ENCODE peak calls at places on chromosome 14, in six cellular contexts. Y, P, G, W, N and A are unnamed samples.
A peak's percentile ranks its signal among the peaks of the same experiment; 100 is the strongest.

GRCh38 chr14:73237219-73237785 is at the start of gene PAPLN:
- DNase-seq in Y (no peak), P (peak; percentile 44), G (peak; percentile 25), W (no peak), N (peak; percentile 80), A (no peak)

GRCh38 chr14:28143340-28143739 is 623.2 kb upstream of the FOXG1 start:
- DNase-seq in Y (no peak), P (no peak), G (no peak), W (no peak), N (no peak), A (no peak)

GRCh38 chr14:51119411-51120051 is 24.6 kb upstream of the TRIM9 start:
- DNase-seq in Y (no peak), P (no peak), G (no peak), W (no peak), N (no peak), A (no peak)

GRCh38 chr14:94129758-94130414 is 482 bp upstream of the IFI27L2 start:
- DNase-seq in Y (no peak), P (peak; percentile 48), G (peak; percentile 44), W (peak; percentile 34), N (no peak), A (peak; percentile 67)

GRCh38 chr14:63276492-63277342 is 42.0 kb downstream of the GPHB5 start:
- DNase-seq in Y (no peak), P (no peak), G (peak; percentile 14), W (peak; percentile 64), N (no peak), A (no peak)

GRCh38 chr14:90023176-90023896 is 38.5 kb upstream of the KCNK13 start:
- DNase-seq in Y (no peak), P (no peak), G (no peak), W (peak; percentile 31), N (no peak), A (no peak)

GRCh38 chr14:68284834-68285233 is 465.3 kb downstream of the RAD51B start:
- DNase-seq in Y (no peak), P (no peak), G (no peak), W (no peak), N (no peak), A (no peak)

GRCh38 chr14:49479432-49479831 is 106.7 kb downstream of the RPS29 start:
- DNase-seq in Y (no peak), P (no peak), G (peak; percentile 57), W (no peak), N (no peak), A (no peak)

GRCh38 chr14:64706552-64707193 is 2.4 kb downstream of the PLEKHG3 start:
- DNase-seq in Y (no peak), P (no peak), G (no peak), W (no peak), N (peak; percentile 71), A (no peak)

GRCh38 chr14:64763089-64763782 is 59.0 kb downstream of the PLEKHG3 start:
- DNase-seq in Y (no peak), P (no peak), G (no peak), W (no peak), N (no peak), A (no peak)

GRCh38 chr14:105021656-105022275 is 883 bp upstream of the CDCA4 start:
- DNase-seq in Y (peak; percentile 51), P (no peak), G (peak; percentile 47), W (peak; percentile 44), N (no peak), A (peak; percentile 54)

GRCh38 chr14:21068521-21069387 is 1.4 kb upstream of the ARHGEF40 start:
- DNase-seq in Y (peak; percentile 68), P (no peak), G (peak; percentile 70), W (peak; percentile 52), N (peak; percentile 83), A (peak; percentile 75)

GRCh38 chr14:22487401-22487800 is 101.6 kb downstream of the DAD1 start:
- DNase-seq in Y (no peak), P (no peak), G (no peak), W (no peak), N (no peak), A (no peak)

GRCh38 chr14:28896337-28896736 is 129.8 kb downstream of the FOXG1 start:
- DNase-seq in Y (no peak), P (no peak), G (no peak), W (no peak), N (no peak), A (no peak)

GRCh38 chr14:93957333-93957710 is 19.0 kb downstream of the ASB2 start:
- DNase-seq in Y (no peak), P (no peak), G (no peak), W (no peak), N (no peak), A (no peak)

DNA sequence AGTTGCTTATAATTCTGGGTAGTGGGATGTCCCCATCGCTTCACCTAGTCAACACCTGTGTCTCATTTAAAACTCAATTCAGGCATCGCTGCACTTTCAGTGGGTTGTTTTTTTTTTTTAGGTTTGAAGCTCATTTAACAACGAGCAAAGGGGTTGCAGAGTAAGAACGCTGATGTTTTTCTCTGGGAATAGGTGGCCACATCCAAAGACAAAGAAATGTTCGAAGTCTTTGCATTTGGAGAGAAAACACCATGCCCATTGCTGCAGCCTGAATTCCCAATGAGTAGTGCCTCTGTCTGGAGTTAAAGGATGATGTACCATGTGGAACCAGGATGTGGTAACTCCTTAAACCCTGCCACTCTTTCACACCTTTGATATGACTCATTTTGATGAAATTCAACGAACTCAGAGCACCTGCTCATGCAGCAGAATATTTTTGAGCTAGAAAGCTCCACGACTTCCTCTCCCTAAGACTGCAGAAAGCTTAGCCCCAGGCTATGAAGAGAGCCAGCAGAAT is 35.1 kb upstream of the BATF start:
- DNase-seq in Y (no peak), P (no peak), G (no peak), W (no peak), N (no peak), A (no peak)
- TF ChIP-seq POLR2A in Y (no peak), P (no peak), G (no peak), W (no peak), N (no peak), A (no peak)

DNA sequence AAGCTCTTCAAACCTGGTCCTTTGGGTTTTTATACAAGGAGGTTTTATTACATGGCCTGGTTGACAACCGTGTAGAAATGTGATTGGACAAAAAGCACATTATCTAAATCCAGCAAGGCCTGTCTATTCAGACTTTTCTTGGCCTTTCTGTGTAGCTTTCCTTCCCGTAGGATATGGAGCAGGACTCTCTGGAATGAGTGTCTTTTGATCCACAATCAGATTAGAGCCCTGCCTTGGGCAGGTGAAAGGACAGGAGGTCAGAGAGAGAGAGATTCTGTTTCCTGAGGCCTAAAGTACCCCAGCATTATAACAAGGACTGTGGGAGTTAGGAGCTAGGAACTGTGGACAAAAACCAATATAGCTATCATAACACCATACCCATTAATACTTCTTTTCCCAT is 375.5 kb upstream of the RGS6 start:
- DNase-seq in Y (no peak), P (no peak), G (no peak), W (no peak), N (no peak), A (no peak)
- TF ChIP-seq CTCF in Y (no peak), P (no peak), G (no peak), W (no peak), N (no peak), A (no peak)

GRCh38 chr14:61226015-61226654 is 55.0 kb downstream of the TMEM30B start:
- DNase-seq in Y (no peak), P (no peak), G (no peak), W (peak; percentile 46), N (no peak), A (no peak)
- TF ChIP-seq POLR2A in Y (no peak), P (no peak), G (no peak), W (no peak), N (no peak), A (no peak)

GRCh38 chr14:102226356-102227125 is 78.4 kb downstream of the MOK start:
- DNase-seq in Y (no peak), P (no peak), G (no peak), W (no peak), N (no peak), A (no peak)
- TF ChIP-seq CTCF in Y (no peak), P (no peak), G (no peak), W (no peak), N (no peak), A (no peak)

GRCh38 chr14:88552859-88553258 is 1.9 kb downstream of the PTPN21 start:
- DNase-seq in Y (no peak), P (no peak), G (no peak), W (no peak), N (no peak), A (no peak)

GRCh38 chr14:88553886-88554457 is 835 bp downstream of the PTPN21 start:
- DNase-seq in Y (no peak), P (no peak), G (peak; percentile 40), W (peak; percentile 8), N (no peak), A (no peak)

GRCh38 chr14:88550078-88550477 is 4.7 kb downstream of the PTPN21 start:
- DNase-seq in Y (no peak), P (no peak), G (no peak), W (no peak), N (peak; percentile 56), A (no peak)

GRCh38 chr14:88551936-88552565 is 2.8 kb downstream of the PTPN21 start:
- DNase-seq in Y (no peak), P (no peak), G (peak; percentile 23), W (peak; percentile 19), N (peak; percentile 69), A (peak; percentile 27)

DNA sequence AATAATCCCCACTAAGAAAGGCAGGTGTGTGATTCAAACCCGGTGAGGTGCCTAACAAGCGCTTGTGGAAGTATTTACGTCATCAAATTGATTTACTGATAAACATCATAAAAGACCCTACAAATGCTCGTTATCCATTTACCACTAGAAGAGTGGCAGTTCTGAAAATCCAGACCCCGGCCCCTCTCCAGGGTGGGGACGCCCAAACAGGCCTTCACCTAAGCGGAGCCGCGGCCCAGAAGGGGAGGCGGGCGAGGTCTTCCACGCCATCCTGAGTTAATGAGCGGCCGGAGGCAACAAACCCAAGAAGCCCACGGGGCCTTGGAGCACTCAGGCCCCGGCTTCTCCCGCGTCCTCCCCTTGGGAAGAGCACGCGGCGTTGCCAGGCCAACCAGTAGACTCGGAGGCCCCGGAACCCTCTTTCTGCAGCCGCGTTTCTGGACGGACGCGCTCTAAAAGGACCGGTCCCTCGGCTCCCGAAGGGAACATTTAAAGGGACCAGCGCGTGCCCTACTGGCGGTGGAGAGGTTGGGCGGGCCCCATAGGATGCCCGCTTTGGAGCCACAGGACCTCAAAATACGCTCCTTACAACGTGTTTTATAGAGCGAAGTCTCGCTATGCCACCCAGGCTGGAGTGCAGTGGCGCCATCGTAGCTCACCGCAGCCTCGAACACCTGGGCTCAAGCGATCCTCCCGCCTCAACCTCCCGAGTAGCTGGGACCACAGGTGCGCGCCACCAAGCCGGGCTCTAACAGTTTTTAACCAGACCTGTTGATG is 3.5 kb downstream of the PTPN21 start:
- DNase-seq in Y (no peak), P (peak; percentile 48), G (peak; percentile 90), W (peak; percentile 82), N (peak; percentile 91), A (peak; percentile 83)
- TF ChIP-seq POLR2A in Y (no peak), P (no peak), G (peak; percentile 61), W (no peak), N (peak; percentile 56), A (peak; percentile 55)

DNA sequence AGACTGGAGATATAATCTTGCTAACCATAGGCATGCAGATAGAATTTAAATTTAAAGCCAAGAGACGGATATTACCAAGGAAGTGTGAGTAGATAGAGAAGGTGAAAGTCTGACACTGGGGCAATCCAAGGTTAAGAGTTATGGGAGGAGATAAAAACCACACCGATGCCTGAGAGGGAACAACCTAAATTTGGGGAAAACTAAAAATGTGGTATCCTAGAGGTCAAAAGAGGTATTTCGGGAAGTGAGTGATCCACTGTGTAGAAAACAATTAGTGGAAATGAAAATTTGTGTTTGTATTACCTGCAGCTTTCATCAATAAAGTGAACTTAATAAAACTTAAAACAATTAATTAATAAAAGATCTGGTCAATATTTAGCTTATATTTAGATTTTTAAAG is 269.0 kb upstream of the RPL10L start:
- DNase-seq in Y (no peak), P (no peak), G (no peak), W (no peak), N (no peak), A (no peak)
- TF ChIP-seq CTCF in Y (no peak), P (no peak), G (no peak), W (no peak), N (no peak), A (no peak)

GRCh38 chr14:32078030-32078793 is 1.1 kb downstream of the ARHGAP5 start:
- DNase-seq in Y (peak; percentile 31), P (no peak), G (peak; percentile 64), W (peak; percentile 24), N (peak; percentile 69), A (peak; percentile 29)
- TF ChIP-seq POLR2A in Y (no peak), P (no peak), G (peak; percentile 20), W (no peak), N (no peak), A (no peak)